ENCODE peak calls at places on chromosome 16, in four cellular contexts. O is heart right ventricle, N is HepG2, L is lung. U is an unnamed sample. For H3K27me3, the result is how much of the 10 kb centered on the place peaks cover.

GRCh38 chr16:55875273-55875672 is at the start of gene CES5A:
- DNase-seq in O (no peak), N (no peak), L (no peak), U (no peak)

GRCh38 chr16:56350491-56351405 is 74.6 kb downstream of the AMFR start:
- DNase-seq in O (no peak), N (no peak), L (no peak), U (no peak)

GRCh38 chr16:81758376-81758775 is 20.7 kb upstream of the PLCG2 start:
- DNase-seq in O (no peak), N (peak), L (no peak), U (no peak)

GRCh38 chr16:1494711-1495110 is 1.6 kb downstream of the TELO2 start:
- DNase-seq in O (peak), N (no peak), L (no peak), U (no peak)

GRCh38 chr16:11309895-11310633 is 28.9 kb upstream of the PRM1 start:
- DNase-seq in O (no peak), N (peak), L (no peak), U (no peak)

GRCh38 chr16:57616241-57616640 is 12.2 kb upstream of the ADGRG1 start:
- DNase-seq in O (no peak), N (no peak), L (no peak), U (peak)

GRCh38 chr16:88527186-88527936 is 42.8 kb upstream of the ZC3H18 start:
- DNase-seq in O (peak), N (peak), L (peak), U (peak)

GRCh38 chr16:66270333-66270927 is 96.1 kb upstream of the CDH5 start:
- DNase-seq in O (peak), N (peak), L (peak), U (peak)

GRCh38 chr16:24729967-24730815 is 740 bp downstream of the TNRC6A start:
- DNase-seq in O (peak), N (no peak), L (no peak), U (no peak)

GRCh38 chr16:3170440-3171180 is 17.4 kb upstream of the OR1F1 start:
- DNase-seq in O (no peak), N (no peak), L (no peak), U (no peak)

GRCh38 chr16:70430667-70431536 is 8.0 kb downstream of the ST3GAL2 start:
- DNase-seq in O (peak), N (peak), L (no peak), U (peak)

DNA sequence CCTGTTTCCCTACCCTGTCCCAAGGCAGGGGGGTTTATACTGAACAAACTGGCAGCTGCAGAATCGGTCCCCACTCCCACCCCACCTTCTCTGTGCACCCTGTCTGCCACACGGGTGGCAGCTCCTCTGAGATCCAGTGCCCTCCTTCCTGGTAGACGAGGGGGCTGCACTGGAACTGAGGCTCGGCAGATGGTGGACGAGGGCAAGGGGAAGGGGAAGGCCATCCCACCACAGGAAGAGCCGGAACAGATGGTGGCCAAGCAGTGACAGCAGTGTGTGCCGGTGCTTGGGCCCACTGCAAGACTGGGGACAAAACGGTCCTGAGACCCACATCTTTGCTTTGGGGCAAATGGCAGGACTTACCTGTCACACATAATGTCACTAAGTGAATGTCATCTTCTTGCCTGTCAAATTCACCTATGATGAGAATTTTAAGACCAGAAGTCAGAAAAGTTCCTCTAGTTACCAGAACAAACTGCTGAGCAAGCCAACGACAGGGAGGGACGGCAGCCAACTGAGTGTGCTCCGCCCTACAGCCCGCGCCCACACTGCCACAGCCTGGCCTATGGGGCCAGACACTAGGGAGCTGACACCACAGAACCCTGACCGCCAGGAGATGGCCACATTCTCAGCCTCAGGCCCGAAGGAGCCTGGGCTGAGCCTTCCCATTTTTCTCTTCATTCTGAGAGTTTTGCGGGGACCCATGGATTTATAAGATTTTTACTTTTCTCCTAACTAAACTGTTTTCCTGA is 14.4 kb downstream of the NTAN1 start:
- DNase-seq in O (peak), N (no peak), L (peak), U (no peak)
- TF ChIP-seq CTCF in O (no peak), N (peak), L (no peak), U (no peak)

GRCh38 chr16:78069913-78070312 is 29.5 kb upstream of the WWOX start:
- DNase-seq in O (no peak), N (no peak), L (no peak), U (no peak)
- H3K27me3 ChIP-seq in O (under half), N (under half), L (under half), U (under half)

DNA sequence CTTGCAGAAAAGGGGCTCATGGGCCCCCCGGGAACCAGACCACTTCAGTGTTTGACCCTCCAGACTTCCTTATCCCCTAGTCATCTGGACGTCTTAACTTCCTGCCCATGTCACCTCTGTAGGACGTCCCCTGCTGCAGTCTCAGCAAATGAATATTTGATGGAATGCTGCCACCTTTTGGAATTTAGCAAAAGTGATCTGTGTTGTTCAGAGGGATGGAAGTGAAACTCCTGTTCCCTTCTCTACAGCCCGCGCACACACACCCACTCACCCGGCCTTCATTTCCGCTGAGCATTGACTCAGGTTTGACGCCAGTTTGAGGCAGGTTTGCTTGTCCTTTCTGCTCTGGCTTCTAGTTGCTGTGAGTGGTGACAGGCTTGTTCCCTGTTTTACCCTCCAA is 507.2 kb upstream of the EEF2KMT start:
- DNase-seq in O (no peak), N (peak), L (no peak), U (no peak)
- TF ChIP-seq CTCF in O (no peak), N (peak), L (no peak), U (no peak)

GRCh38 chr16:86570542-86571196 is 4.0 kb downstream of the FOXC2 start:
- DNase-seq in O (no peak), N (no peak), L (no peak), U (no peak)
- H3K27me3 ChIP-seq in O (half or more), N (half or more), L (under half), U (under half)

GRCh38 chr16:4693956-4694663 is 748 bp downstream of the NUDT16L1 start:
- DNase-seq in O (no peak), N (no peak), L (no peak), U (peak)

GRCh38 chr16:4693296-4693955 is at the start of gene NUDT16L1:
- DNase-seq in O (peak), N (peak), L (peak), U (peak)

GRCh38 chr16:4696172-4696904 is 3.0 kb downstream of the NUDT16L1 start:
- DNase-seq in O (no peak), N (no peak), L (no peak), U (no peak)

GRCh38 chr16:4695473-4696171 is 2.3 kb downstream of the NUDT16L1 start:
- DNase-seq in O (no peak), N (no peak), L (no peak), U (no peak)

DNA sequence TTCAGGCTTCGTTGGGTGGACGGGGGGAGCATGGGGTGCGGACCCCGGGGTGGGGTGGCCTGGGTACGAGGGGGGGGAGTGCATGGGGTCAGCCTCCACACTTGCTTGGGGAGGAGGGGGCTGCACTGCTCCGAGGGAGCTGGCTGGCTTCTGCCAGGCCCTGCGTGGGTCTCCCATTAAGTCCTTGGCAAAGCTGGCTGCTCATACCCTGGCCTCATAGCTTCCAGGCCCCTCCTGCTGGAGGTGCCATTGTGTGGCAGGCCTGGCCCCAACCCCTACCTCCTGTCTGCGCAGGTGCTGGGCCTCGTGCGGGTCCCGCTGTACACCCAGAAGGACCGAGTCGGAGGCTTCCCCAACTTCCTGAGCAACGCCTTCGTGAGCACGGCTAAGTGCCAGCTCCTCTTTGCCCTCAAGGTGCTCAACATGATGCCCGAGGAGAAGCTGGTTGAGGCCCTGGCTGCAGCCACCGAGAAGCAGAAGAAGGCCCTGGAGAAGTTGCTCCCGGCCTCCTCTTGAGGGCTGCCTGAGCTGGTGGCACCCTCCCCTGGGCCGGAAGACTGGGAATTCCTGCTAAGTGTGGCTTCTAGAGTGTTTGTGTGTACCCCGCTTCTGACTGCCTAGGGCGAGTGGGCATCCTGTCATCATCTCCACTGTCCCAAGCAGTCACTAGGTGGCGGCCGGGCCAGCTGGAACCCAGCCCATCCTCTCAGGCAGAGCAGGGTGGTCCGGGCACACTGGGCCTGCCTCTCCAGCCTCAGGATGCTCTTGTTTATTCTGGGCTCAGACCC is 1.5 kb downstream of the NUDT16L1 start:
- DNase-seq in O (no peak), N (no peak), L (no peak), U (peak)
- TF ChIP-seq CTCF in O (no peak), N (peak), L (no peak), U (no peak)

GRCh38 chr16:85842435-85842834 is 42.9 kb downstream of the COX4I1 start:
- DNase-seq in O (no peak), N (no peak), L (no peak), U (no peak)
- H3K27me3 ChIP-seq in O (half or more), N (under half), L (under half), U (under half)